ENCODE peak calls at places on chromosomes 13 and 19, in six cellular contexts. W is stimulated activated CD8-positive, alpha-beta memory T cell treated with anti-CD3 and anti-CD28 coated beads, Interleukin-4, amount 100 ng/mL, for 24 hours; I is stimulated activated CD4-positive, alpha-beta T cell treated with anti-CD3 and anti-CD28 coated beads, TNF-alpha, amount 100 ng/mL, for 1 hour; Y is effector CD8-positive, alpha-beta T cell; S is islet precursor cell; V is AG10803. N is an unnamed sample.

GRCh38 chr19:49793561-49793840 is 19.6 kb downstream of the FUZ start:
- DNase-seq in I (no peak), W (no peak), Y (no peak), S (peak), V (peak), N (peak)

GRCh38 chr13:71046360-71047079 is 820.5 kb downstream of the DACH1 start:
- DNase-seq in V (no peak), S (no peak), I (no peak), W (no peak), Y (no peak), N (no peak)

GRCh38 chr19:12796146-12797071 is 5.1 kb downstream of the JUNB start:
- DNase-seq in S (peak), V (peak), Y (peak), W (no peak), I (no peak), N (peak)

GRCh38 chr19:1411255-1412191 is 4.1 kb downstream of the DAZAP1 start:
- DNase-seq in W (no peak), S (no peak), Y (no peak), V (peak), I (no peak), N (peak)

GRCh38 chr13:65606622-65607021 is 1623.5 kb downstream of the PCDH9 start:
- DNase-seq in I (no peak), V (peak), S (no peak), W (no peak), Y (no peak), N (no peak)

GRCh38 chr19:11227201-11227886 is 12.1 kb upstream of the ANGPTL8 start:
- DNase-seq in Y (no peak), W (no peak), I (no peak), V (no peak), S (peak), N (peak)

GRCh38 chr13:89628567-89628966 is 1718.9 kb upstream of the MIR17HG start:
- DNase-seq in Y (no peak), S (no peak), W (no peak), I (no peak), V (no peak), N (no peak)

GRCh38 chr13:51998723-51999471 is 12.4 kb downstream of the ATP7B start:
- DNase-seq in V (no peak), S (peak), W (no peak), Y (no peak), I (no peak), N (no peak)

GRCh38 chr13:39419068-39419467 is 183.9 kb downstream of the LHFPL6 start:
- DNase-seq in S (no peak), I (no peak), W (no peak), V (no peak), Y (no peak), N (no peak)

GRCh38 chr13:66506979-66507378 is 723.2 kb downstream of the PCDH9 start:
- DNase-seq in W (no peak), V (no peak), I (no peak), S (no peak), Y (no peak), N (no peak)

GRCh38 chr19:30146346-30146745 is 204.3 kb downstream of the URI1 start:
- DNase-seq in S (no peak), I (no peak), V (no peak), W (no peak), Y (no peak), N (no peak)

GRCh38 chr13:85864963-85865530 is 65.8 kb upstream of the SLITRK6 start:
- DNase-seq in V (no peak), S (peak), I (no peak), Y (no peak), W (no peak), N (peak)

GRCh38 chr13:83878691-83879410 is 3.4 kb downstream of the SLITRK1 start:
- DNase-seq in V (no peak), I (no peak), W (no peak), Y (no peak), S (peak), N (no peak)

GRCh38 chr19:42563352-42564210 is 31.1 kb downstream of the CEACAM8 start:
- DNase-seq in Y (no peak), V (peak), I (no peak), S (no peak), W (no peak), N (peak)

GRCh38 chr13:31815361-31816144 is 76.2 kb downstream of the RXFP2 start:
- DNase-seq in I (no peak), W (no peak), Y (no peak), S (no peak), V (no peak), N (no peak)

GRCh38 chr13:109500146-109500773 is 286.1 kb downstream of the IRS2 start:
- DNase-seq in V (no peak), S (peak), W (no peak), Y (no peak), I (no peak), N (no peak)

GRCh38 chr13:92187378-92187989 is 789.1 kb downstream of the GPC5 start:
- DNase-seq in W (no peak), S (no peak), Y (no peak), V (peak), I (no peak), N (peak)

GRCh38 chr13:37540228-37540627 is 58.3 kb downstream of the POSTN start:
- DNase-seq in V (peak), Y (no peak), S (no peak), W (no peak), I (no peak), N (peak)

GRCh38 chr19:19468424-19469050 is 46.8 kb downstream of the TSSK6 start:
- DNase-seq in I (no peak), W (no peak), V (no peak), S (no peak), Y (no peak), N (peak)

GRCh38 chr13:108618233-108618632 is 11.2 kb upstream of the MYO16 start:
- DNase-seq in Y (no peak), I (no peak), W (no peak), S (no peak), V (no peak), N (no peak)

GRCh38 chr19:10855879-10856522 is 7.8 kb downstream of the C19orf38 start:
- DNase-seq in V (no peak), Y (no peak), I (no peak), S (no peak), W (no peak), N (peak)

GRCh38 chr19:56108447-56109195 is 12.5 kb downstream of the ZNF787 start:
- DNase-seq in W (no peak), S (no peak), I (no peak), Y (no peak), V (peak), N (peak)

GRCh38 chr13:46817081-46817480 is 20.1 kb upstream of the ESD start:
- DNase-seq in W (no peak), Y (no peak), V (no peak), I (no peak), S (no peak), N (peak)

GRCh38 chr19:17097593-17098126 is 22.1 kb downstream of the MYO9B start:
- DNase-seq in W (no peak), V (peak), Y (no peak), I (no peak), S (peak), N (peak)

GRCh38 chr19:29889702-29890101 is 52.3 kb upstream of the URI1 start:
- DNase-seq in V (no peak), I (no peak), S (no peak), Y (no peak), W (no peak), N (no peak)